ENCODE peak calls at places on chromosomes 11 and 22, in seven cellular contexts. One of them, this sample, is unnamed.

GRCh38 chr11:35085766-35086165 is 53.2 kb upstream of the CD44 start:
- DNase-seq in AG04450: no peak
- DNase-seq in GM20000: no peak
- DNase-seq in bronchial epithelial cell: no peak
- DNase-seq in BE2C: no peak
- DNase-seq in AG09309: no peak
- DNase-seq in HFFc6: no peak
- DNase-seq in this sample: no peak

GRCh38 chr11:104625246-104625645 is 273.0 kb downstream of the CASP12 start:
- DNase-seq in GM20000: no peak
- DNase-seq in HFFc6: no peak
- DNase-seq in AG04450: no peak
- DNase-seq in BE2C: no peak
- DNase-seq in AG09309: no peak
- DNase-seq in bronchial epithelial cell: peak; percentile 34
- DNase-seq in this sample: no peak

GRCh38 chr22:37741312-37741795 is 44.5 kb downstream of the TRIOBP start:
- DNase-seq in GM20000: no peak
- DNase-seq in HFFc6: peak; percentile 83
- DNase-seq in bronchial epithelial cell: peak; percentile 91
- DNase-seq in AG09309: peak; percentile 94
- DNase-seq in AG04450: peak; percentile 98
- DNase-seq in BE2C: peak; percentile 96
- DNase-seq in this sample: peak; percentile 87

GRCh38 chr22:21917206-21917958 is 35.3 kb downstream of the PPM1F start:
- DNase-seq in HFFc6: no peak
- DNase-seq in AG09309: no peak
- DNase-seq in GM20000: no peak
- DNase-seq in AG04450: no peak
- DNase-seq in bronchial epithelial cell: no peak
- DNase-seq in BE2C: no peak
- DNase-seq in this sample: no peak

GRCh38 chr22:17159504-17159951 is 451 bp upstream of the HDHD5 start:
- DNase-seq in HFFc6: no peak
- DNase-seq in bronchial epithelial cell: peak; percentile 71
- DNase-seq in BE2C: peak; percentile 34
- DNase-seq in AG04450: no peak
- DNase-seq in GM20000: peak; percentile 57
- DNase-seq in AG09309: no peak
- DNase-seq in this sample: no peak

GRCh38 chr11:68775951-68776388 is 24.6 kb upstream of the TESMIN start:
- DNase-seq in BE2C: no peak
- DNase-seq in GM20000: no peak
- DNase-seq in HFFc6: no peak
- DNase-seq in AG09309: no peak
- DNase-seq in bronchial epithelial cell: no peak
- DNase-seq in AG04450: no peak
- DNase-seq in this sample: no peak

GRCh38 chr22:43186272-43187170 is at the start of gene TTLL12:
- DNase-seq in AG09309: no peak
- DNase-seq in AG04450: no peak
- DNase-seq in BE2C: peak; percentile 80
- DNase-seq in bronchial epithelial cell: no peak
- DNase-seq in GM20000: peak; percentile 95
- DNase-seq in HFFc6: peak; percentile 20
- DNase-seq in this sample: no peak

GRCh38 chr11:70712471-70712870 is 314.1 kb downstream of the CTTN start:
- DNase-seq in bronchial epithelial cell: no peak
- DNase-seq in BE2C: no peak
- DNase-seq in HFFc6: no peak
- DNase-seq in AG04450: no peak
- DNase-seq in GM20000: no peak
- DNase-seq in AG09309: no peak
- DNase-seq in this sample: no peak

GRCh38 chr22:20405291-20405930 is 11.5 kb downstream of the ZNF74 start:
- DNase-seq in AG04450: no peak
- DNase-seq in HFFc6: no peak
- DNase-seq in bronchial epithelial cell: no peak
- DNase-seq in GM20000: no peak
- DNase-seq in BE2C: no peak
- DNase-seq in AG09309: no peak
- DNase-seq in this sample: peak; percentile 63

GRCh38 chr22:33328789-33329296 is 270.7 kb upstream of the SYN3 start:
- DNase-seq in AG09309: no peak
- DNase-seq in GM20000: no peak
- DNase-seq in BE2C: no peak
- DNase-seq in bronchial epithelial cell: peak; percentile 82
- DNase-seq in HFFc6: peak; percentile 46
- DNase-seq in AG04450: peak; percentile 27
- DNase-seq in this sample: no peak

DNA sequence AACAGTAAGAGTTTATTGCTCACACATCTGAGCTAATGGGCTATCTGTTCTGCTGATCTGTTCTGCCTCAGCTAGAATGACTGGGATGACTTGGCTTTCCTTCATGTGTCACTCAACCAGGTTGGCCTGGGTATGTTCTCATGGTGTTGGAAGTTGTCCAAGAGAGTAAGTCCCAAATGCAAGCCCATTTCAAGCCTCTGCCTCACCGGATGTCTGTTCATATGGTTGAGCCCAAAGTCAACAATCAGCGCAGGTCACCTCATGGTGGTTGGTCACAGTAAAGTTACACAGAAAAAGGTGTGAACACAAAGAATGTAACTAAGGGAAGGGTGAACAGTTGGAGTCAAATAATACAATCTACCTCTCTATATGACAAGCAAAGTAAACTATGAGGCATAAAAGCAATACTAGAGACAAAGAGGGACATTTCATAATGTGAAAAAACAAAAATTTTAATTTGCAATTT is 1.9 kb downstream of the GDPD4 start:
- DNase-seq in GM20000: no peak
- DNase-seq in HFFc6: no peak
- DNase-seq in BE2C: peak; percentile 31
- DNase-seq in AG04450: no peak
- DNase-seq in AG09309: no peak
- DNase-seq in bronchial epithelial cell: peak; percentile 99
- DNase-seq in this sample: no peak
- TF ChIP-seq CTCF in GM20000: no peak
- TF ChIP-seq CTCF in HFFc6: no peak
- TF ChIP-seq CTCF in BE2C: no peak
- TF ChIP-seq CTCF in AG04450: no peak
- TF ChIP-seq CTCF in AG09309: no peak
- TF ChIP-seq CTCF in bronchial epithelial cell: no peak
- TF ChIP-seq CTCF in this sample: no peak

GRCh38 chr22:40524392-40525249 is 111.9 kb downstream of the MRTFA start:
- DNase-seq in BE2C: no peak
- DNase-seq in AG09309: no peak
- DNase-seq in bronchial epithelial cell: peak; percentile 45
- DNase-seq in HFFc6: no peak
- DNase-seq in AG04450: no peak
- DNase-seq in GM20000: no peak
- DNase-seq in this sample: no peak
- TF ChIP-seq CTCF in BE2C: peak; percentile 24
- TF ChIP-seq CTCF in AG09309: peak; percentile 47
- TF ChIP-seq CTCF in bronchial epithelial cell: peak; percentile 34
- TF ChIP-seq CTCF in HFFc6: peak; percentile 57
- TF ChIP-seq CTCF in AG04450: peak; percentile 43
- TF ChIP-seq CTCF in GM20000: no peak
- TF ChIP-seq CTCF in this sample: no peak

DNA sequence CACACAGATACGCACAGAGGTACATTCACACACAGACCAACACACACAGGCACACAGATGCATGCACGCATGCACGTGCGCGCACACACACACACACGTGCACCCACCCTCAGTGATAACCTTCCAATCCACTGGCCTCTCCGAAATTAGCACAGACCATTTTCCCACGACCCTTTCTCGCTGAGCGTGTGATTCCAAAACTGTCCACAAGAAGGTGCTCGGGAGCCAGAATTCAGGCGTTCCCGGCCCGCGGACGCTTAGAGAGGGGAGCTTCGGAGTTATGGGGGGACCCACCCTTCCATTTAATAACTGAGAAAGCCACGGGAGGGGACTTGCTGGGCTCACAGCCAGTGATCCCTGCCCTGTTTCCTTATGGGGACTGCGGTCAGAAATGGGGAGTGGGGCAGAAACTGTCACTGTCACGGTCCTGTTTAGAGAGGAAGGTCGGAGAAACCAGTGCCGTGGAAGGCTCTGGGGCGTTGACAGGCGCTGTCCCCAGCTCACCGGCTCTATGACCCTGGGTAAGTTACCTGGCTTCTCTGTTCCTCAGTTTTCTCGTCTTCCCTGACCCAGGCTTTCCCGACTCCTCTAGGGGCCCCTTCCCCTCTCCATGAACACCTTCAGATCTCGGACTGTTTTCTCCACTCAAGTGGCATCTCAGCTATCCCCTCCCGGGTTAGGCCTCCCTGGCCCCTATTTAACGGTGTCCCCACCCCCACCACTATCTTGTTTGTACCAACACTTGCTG is 33.6 kb upstream of the SLC35C1 start:
- DNase-seq in bronchial epithelial cell: peak; percentile 39
- DNase-seq in AG09309: no peak
- DNase-seq in HFFc6: peak; percentile 9
- DNase-seq in AG04450: no peak
- DNase-seq in GM20000: peak; percentile 73
- DNase-seq in BE2C: peak; percentile 51
- DNase-seq in this sample: peak; percentile 79
- TF ChIP-seq CTCF in bronchial epithelial cell: peak; percentile 84
- TF ChIP-seq CTCF in AG09309: peak; percentile 84
- TF ChIP-seq CTCF in HFFc6: peak; percentile 86
- TF ChIP-seq CTCF in AG04450: peak; percentile 88
- TF ChIP-seq CTCF in GM20000: peak; percentile 84
- TF ChIP-seq CTCF in BE2C: peak; percentile 72
- TF ChIP-seq CTCF in this sample: peak; percentile 89

DNA sequence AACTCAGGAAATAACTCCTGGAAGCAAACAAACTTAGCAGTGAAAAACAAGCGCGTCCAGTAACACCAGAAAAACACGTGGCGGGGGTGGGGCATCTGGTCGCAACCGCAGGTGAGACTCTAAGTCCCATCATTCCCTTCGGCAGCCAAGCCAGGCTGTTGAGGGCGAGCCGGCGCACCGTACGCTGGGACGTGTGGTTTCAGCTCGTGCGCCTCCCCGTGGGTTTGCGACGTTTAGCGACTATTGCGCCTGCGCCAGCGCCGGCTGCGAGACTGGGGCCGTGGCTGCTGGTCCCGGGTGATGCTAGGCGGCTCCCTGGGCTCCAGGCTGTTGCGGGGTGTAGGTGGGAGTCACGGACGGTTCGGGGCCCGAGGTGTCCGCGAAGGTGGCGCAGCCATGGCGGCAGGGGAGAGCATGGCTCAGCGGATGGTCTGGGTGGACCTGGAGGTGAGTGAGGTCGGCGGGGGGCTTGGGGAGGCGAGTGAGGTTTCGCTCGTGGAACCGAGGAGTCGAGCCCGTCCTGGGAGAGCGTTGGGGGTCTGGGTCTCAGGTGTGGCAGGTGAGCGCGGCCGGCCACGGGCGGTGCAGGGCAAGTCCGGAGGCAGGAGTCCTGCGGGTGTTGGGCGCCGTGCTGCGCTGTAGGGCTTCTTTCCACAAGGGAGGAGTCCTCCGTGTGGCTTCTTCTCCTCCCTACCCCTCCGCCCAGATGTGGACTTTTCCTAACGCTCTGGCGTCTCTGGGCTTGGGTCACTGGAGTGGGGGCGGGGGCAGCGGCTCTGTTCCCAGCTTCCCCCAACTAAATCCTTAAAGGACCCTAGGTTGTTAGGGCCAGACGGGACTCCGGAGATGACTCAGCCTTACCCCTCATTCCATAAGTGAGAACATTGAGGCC is at the start of gene REXO2:
- DNase-seq in AG04450: peak; percentile 80
- DNase-seq in bronchial epithelial cell: peak; percentile 92
- DNase-seq in BE2C: peak; percentile 95
- DNase-seq in GM20000: peak; percentile 93
- DNase-seq in HFFc6: peak; percentile 90
- DNase-seq in AG09309: peak; percentile 83
- DNase-seq in this sample: peak; percentile 94
- TF ChIP-seq CTCF in AG04450: peak; percentile 46
- TF ChIP-seq CTCF in bronchial epithelial cell: peak; percentile 63
- TF ChIP-seq CTCF in BE2C: peak; percentile 46
- TF ChIP-seq CTCF in GM20000: no peak
- TF ChIP-seq CTCF in HFFc6: peak; percentile 55
- TF ChIP-seq CTCF in AG09309: peak; percentile 2
- TF ChIP-seq CTCF in this sample: peak; percentile 34

DNA sequence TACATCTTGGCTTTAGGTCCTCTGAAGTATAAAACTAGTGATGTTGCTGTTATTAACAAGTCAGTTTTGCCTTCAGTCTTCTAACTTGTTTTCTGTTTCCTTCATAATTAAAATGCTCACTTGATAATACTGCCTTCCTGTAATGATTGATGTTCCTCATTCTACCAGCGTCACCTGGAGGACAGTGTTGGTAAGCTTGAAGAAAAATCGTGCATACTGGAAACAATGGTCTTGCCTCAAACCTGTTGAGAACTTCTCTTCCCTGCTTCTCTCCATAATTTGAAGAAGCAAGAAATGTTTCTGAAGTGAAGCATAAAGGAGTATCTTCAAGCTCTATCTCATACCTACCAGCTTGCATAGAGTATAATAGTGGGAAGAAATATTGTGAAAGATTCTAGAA is 3.0 kb downstream of the YWHAH start:
- DNase-seq in HFFc6: no peak
- DNase-seq in GM20000: peak; percentile 63
- DNase-seq in bronchial epithelial cell: peak; percentile 58
- DNase-seq in AG04450: no peak
- DNase-seq in AG09309: no peak
- DNase-seq in BE2C: no peak
- DNase-seq in this sample: no peak
- TF ChIP-seq CTCF in HFFc6: no peak
- TF ChIP-seq CTCF in GM20000: peak; percentile 72
- TF ChIP-seq CTCF in bronchial epithelial cell: peak; percentile 72
- TF ChIP-seq CTCF in AG04450: peak; percentile 5
- TF ChIP-seq CTCF in AG09309: peak; percentile 41
- TF ChIP-seq CTCF in BE2C: peak; percentile 88
- TF ChIP-seq CTCF in this sample: peak; percentile 46

This sample was measured in type B pancreatic cell.